ENCODE peak calls at places on chromosomes 4 and X, in ten cellular contexts. H, P, N, M, Y, W, R, L, Q and B are unnamed samples.

GRCh38 chrX:30906726-30907125 is 17.7 kb upstream of the TAB3 start:
- DNase-seq in H (no peak), P (no peak), N (no peak), M (peak; percentile 12), Y (no peak), W (no peak), R (no peak), L (no peak), Q (no peak), B (no peak)

GRCh38 chr4:25552580-25553271 is 102.9 kb upstream of the SLC34A2 start:
- DNase-seq in H (no peak), P (peak; percentile 91), N (peak; percentile 20), M (no peak), Y (peak; percentile 53), W (no peak), R (no peak), L (peak; percentile 82), Q (no peak), B (no peak)

GRCh38 chr4:21476753-21477152 is 471.8 kb downstream of the KCNIP4 start:
- DNase-seq in H (peak; percentile 85), P (no peak), N (peak; percentile 20), M (no peak), Y (no peak), W (no peak), R (no peak), L (no peak), Q (no peak), B (no peak)

GRCh38 chr4:151331276-151332042 is 6.1 kb upstream of the SH3D19 start:
- DNase-seq in H (no peak), P (no peak), N (no peak), M (no peak), Y (no peak), W (no peak), R (no peak), L (no peak), Q (no peak), B (no peak)

GRCh38 chr4:155705664-155706063 is 39.0 kb downstream of the GUCY1A1 start:
- DNase-seq in H (peak; percentile 10), P (no peak), N (peak; percentile 62), M (no peak), Y (no peak), W (no peak), R (no peak), L (no peak), Q (no peak), B (no peak)

GRCh38 chr4:139078926-139079325 is 63.3 kb downstream of the NOCT start:
- DNase-seq in H (no peak), P (no peak), N (no peak), M (no peak), Y (no peak), W (no peak), R (no peak), L (no peak), Q (no peak), B (no peak)

GRCh38 chr4:27019766-27020165 is 159.1 kb downstream of the STIM2 start:
- DNase-seq in H (no peak), P (no peak), N (no peak), M (no peak), Y (no peak), W (no peak), R (no peak), L (no peak), Q (no peak), B (no peak)

GRCh38 chr4:138492178-138492577 is 250.0 kb upstream of the SLC7A11 start:
- DNase-seq in H (no peak), P (no peak), N (no peak), M (no peak), Y (no peak), W (no peak), R (no peak), L (no peak), Q (no peak), B (no peak)

GRCh38 chrX:34562006-34562405 is 95.1 kb downstream of the TMEM47 start:
- DNase-seq in H (no peak), P (no peak), N (peak; percentile 49), M (no peak), Y (no peak), W (no peak), R (no peak), L (no peak), Q (no peak), B (no peak)

GRCh38 chr4:165151734-165152133 is 39.1 kb upstream of the TMEM192 start:
- DNase-seq in H (no peak), P (no peak), N (no peak), M (no peak), Y (no peak), W (no peak), R (no peak), L (no peak), Q (no peak), B (no peak)

GRCh38 chr4:123787710-123788109 is 391.1 kb downstream of the SPRY1 start:
- DNase-seq in H (no peak), P (no peak), N (no peak), M (no peak), Y (no peak), W (no peak), R (no peak), L (no peak), Q (no peak), B (no peak)
- TF ChIP-seq POLR2AphosphoS5 in H (no peak), P (no peak), N (no peak), M (no peak), Y (no peak), W (no peak), R (no peak), L (no peak), Q (no peak), B (no peak)

DNA sequence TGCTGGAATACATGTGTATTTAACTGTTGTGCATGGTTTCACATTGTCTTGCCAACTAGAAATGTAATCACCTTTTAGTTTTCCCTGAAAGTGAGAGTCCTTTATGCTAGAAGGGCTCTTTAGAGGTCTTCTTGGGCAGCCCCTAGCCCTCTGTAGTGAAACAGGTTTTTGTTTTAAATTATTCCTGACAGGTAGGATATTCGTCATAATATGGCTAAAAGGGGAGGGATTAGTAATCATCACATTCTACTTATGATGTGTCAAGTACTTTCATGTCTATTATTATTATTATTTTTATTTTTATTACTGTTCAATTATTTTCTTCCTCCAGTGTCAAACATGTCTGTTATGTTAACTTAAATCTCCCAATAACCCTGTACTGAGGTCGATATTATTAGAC is 35.5 kb downstream of the MSN start:
- DNase-seq in H (no peak), P (no peak), N (no peak), M (no peak), Y (no peak), W (no peak), R (no peak), L (no peak), Q (no peak), B (no peak)
- H3K4me1 ChIP-seq in H (peaks cover 7% of the 10 kb centered on the region), P (peaks cover 79% of the 10 kb centered on the region), N (peaks cover 72% of the 10 kb centered on the region), M (peaks cover 20% of the 10 kb centered on the region), Y (peaks cover 11% of the 10 kb centered on the region), W (peaks cover 5% of the 10 kb centered on the region), R (no peaks in the 10 kb centered on the region), L (no peaks in the 10 kb centered on the region), Q (peaks cover 57% of the 10 kb centered on the region), B (no peaks in the 10 kb centered on the region)

DNA sequence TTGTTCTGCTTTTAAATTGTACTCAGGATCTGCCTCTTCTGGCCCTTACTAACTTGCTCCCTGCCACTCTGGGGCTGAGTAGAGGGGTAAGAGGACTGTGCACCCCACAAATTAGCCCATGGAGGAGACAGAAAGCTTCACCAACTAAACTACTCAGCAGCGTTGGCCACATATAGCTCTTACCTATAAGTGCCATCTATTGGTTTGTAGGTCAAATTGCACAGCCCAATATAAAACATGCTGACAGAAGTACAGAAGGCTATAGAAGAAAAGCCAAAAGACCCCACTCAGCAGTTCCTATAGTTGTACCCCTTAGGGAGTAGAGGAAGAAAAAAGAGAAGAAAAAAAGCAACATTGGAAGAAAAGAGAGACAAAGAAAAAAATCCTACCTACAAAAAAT is 341.2 kb upstream of the FMR1 start:
- DNase-seq in H (peak; percentile 1), P (no peak), N (no peak), M (no peak), Y (no peak), W (no peak), R (no peak), L (no peak), Q (no peak), B (no peak)
- TF ChIP-seq CTCF in H (peak; percentile 17), P (no peak), N (no peak), M (no peak), Y (no peak), W (peak; percentile 22), R (no peak), L (no peak), Q (no peak), B (no peak)

DNA sequence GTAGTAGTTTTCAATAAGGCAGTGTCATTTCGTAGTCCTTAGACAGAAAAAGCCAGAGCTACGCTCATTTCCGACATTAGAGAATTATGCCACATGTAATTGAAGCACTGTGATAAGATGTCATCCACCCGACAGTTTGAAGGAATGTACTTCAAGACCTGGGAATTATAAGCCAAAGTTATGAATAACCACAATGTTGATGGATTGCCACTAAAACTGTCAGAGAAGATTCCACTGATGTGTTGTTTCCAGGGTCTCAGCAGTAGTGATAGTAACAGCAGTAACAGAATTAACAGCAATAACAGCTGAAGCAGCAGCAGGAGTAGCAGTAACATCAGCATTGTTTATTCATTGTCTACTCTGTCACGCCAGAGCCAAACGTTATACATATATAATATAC is 24.7 kb downstream of the RAB33A start:
- DNase-seq in H (no peak), P (no peak), N (no peak), M (no peak), Y (no peak), W (no peak), R (no peak), L (no peak), Q (no peak), B (no peak)
- TF ChIP-seq POLR2AphosphoS5 in H (no peak), P (no peak), N (no peak), M (no peak), Y (no peak), W (no peak), R (no peak), L (no peak), Q (no peak), B (no peak)